ENCODE peak calls at places on chromosomes 6 and 20, in five cellular contexts. Q, T, S, J and K are unnamed samples. For H3K27me3, the result is how much of the 10 kb centered on the place peaks cover.

GRCh38 chr6:21200056-21200870 is 393.3 kb upstream of the SOX4 start:
- DNase-seq in Q (no peak), T (no peak), S (no peak), J (no peak), K (peak)

GRCh38 chr6:33319939-33320314 is 2.4 kb upstream of the ZBTB22 start:
- DNase-seq in Q (no peak), T (no peak), S (no peak), J (no peak), K (no peak)

GRCh38 chr20:58649288-58650180 is 1.5 kb upstream of the STX16 start:
- DNase-seq in Q (no peak), T (peak), S (peak), J (peak), K (no peak)

GRCh38 chr20:58109126-58109880 is 119.2 kb downstream of the ANKRD60 start:
- DNase-seq in Q (no peak), T (no peak), S (no peak), J (no peak), K (peak)

GRCh38 chr6:146358341-146359046 is 185.1 kb upstream of the RAB32 start:
- DNase-seq in Q (no peak), T (no peak), S (no peak), J (no peak), K (peak)

GRCh38 chr20:38139156-38139912 is 25.7 kb downstream of the TGM2 start:
- DNase-seq in Q (no peak), T (no peak), S (no peak), J (no peak), K (no peak)

GRCh38 chr6:96162711-96163120 is 146.9 kb downstream of the FUT9 start:
- DNase-seq in Q (no peak), T (no peak), S (no peak), J (no peak), K (no peak)

GRCh38 chr6:137702791-137703424 is 164.2 kb upstream of the TNFAIP3 start:
- DNase-seq in Q (no peak), T (no peak), S (no peak), J (no peak), K (no peak)

GRCh38 chr6:79833264-79833663 is 114.1 kb downstream of the ELOVL4 start:
- DNase-seq in Q (no peak), T (no peak), S (no peak), J (no peak), K (no peak)

GRCh38 chr6:21915707-21916399 is 322.3 kb downstream of the SOX4 start:
- DNase-seq in Q (no peak), T (no peak), S (no peak), J (no peak), K (peak)

GRCh38 chr6:130697661-130698535 is 129.3 kb upstream of the SMLR1 start:
- DNase-seq in Q (no peak), T (no peak), S (peak), J (peak), K (peak)

GRCh38 chr6:136609878-136610706 is 59.9 kb upstream of the MAP7 start:
- DNase-seq in Q (peak), T (peak), S (no peak), J (no peak), K (peak)

GRCh38 chr6:153956807-153957206 is 82.2 kb upstream of the OPRM1 start:
- DNase-seq in Q (no peak), T (no peak), S (no peak), J (no peak), K (peak)

GRCh38 chr6:148620579-148621298 is 126.1 kb upstream of the UST start:
- DNase-seq in Q (no peak), T (no peak), S (peak), J (no peak), K (no peak)

GRCh38 chr6:160837146-160837545 is 135.1 kb downstream of the PLG start:
- DNase-seq in Q (no peak), T (no peak), S (no peak), J (no peak), K (no peak)

GRCh38 chr6:3752538-3753227 is 1.2 kb upstream of the PXDC1 start:
- DNase-seq in Q (no peak), T (no peak), S (no peak), J (no peak), K (peak)

GRCh38 chr20:37596168-37596567 is 68.5 kb upstream of the BLCAP start:
- DNase-seq in Q (no peak), T (no peak), S (no peak), J (no peak), K (no peak)

GRCh38 chr6:105851586-105851985 is 234.6 kb upstream of the PRDM1 start:
- DNase-seq in Q (no peak), T (no peak), S (no peak), J (no peak), K (no peak)

GRCh38 chr20:34215711-34216381 is 25.4 kb upstream of the ASIP start:
- DNase-seq in Q (peak), T (peak), S (peak), J (peak), K (peak)
- H3K4me3 ChIP-seq in Q (peak), T (peak), S (no peak), J (peak), K (peak)

GRCh38 chr6:116877743-116878142 is 701 bp downstream of the RFX6 start:
- DNase-seq in Q (no peak), T (no peak), S (no peak), J (no peak), K (no peak)
- H3K27me3 ChIP-seq in Q (under half), T (under half), S (under half), J (half or more), K (under half)

DNA sequence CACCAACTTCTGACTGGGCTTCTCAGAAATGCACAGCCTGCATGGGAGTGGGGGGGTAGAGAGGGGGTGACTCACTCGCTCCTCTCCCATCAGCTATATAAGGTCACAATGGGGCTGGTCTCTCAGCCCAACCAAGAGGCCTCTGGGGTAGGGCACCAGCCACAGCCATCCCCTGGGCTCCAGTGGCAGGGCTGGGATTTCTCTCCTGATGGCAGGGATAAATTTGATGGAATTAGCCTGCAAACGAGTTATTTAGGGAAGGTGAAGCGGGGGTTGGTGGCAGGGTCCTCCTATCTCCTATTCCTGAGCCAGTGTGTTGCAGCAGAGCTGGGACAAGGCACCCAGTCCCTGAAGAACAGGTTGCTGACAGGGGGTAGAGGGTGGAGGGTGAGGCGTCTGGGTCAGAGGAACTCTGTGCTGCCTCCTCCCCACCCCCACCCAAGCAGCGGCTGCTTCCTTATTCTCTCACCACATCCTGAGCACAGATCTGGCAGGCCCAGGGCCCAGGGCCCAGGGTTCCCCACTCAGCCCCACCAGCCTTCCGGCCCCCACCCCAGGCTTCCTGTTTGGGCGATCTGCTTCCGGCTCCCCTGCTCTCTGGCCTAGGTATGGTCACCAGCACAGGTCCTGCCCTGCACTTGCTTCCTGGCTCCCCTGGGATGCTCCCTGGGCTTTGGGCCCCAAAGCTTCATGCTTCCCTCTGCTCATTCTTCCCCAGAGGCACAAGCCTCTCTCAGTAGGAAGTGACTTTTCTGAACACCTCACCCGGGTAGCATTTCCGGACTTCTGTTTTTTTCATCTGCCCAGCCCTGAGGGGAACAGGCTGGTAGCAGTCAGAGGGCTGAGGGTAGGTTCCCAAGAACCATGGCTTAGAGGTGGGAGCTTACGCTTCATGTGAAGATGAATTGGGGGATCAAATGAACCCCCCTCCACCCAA is 4.0 kb downstream of the PPP1R18 start:
- DNase-seq in Q (peak), T (peak), S (peak), J (no peak), K (peak)
- H3K4me3 ChIP-seq in Q (peak), T (peak), S (peak), J (peak), K (peak)

GRCh38 chr6:41658551-41659069 is 20.3 kb downstream of the MDFI start:
- DNase-seq in Q (no peak), T (no peak), S (no peak), J (no peak), K (no peak)

GRCh38 chr6:41653642-41654432 is 15.6 kb downstream of the MDFI start:
- DNase-seq in Q (no peak), T (no peak), S (no peak), J (no peak), K (no peak)

GRCh38 chr6:41657131-41658094 is 19.1 kb downstream of the MDFI start:
- DNase-seq in Q (no peak), T (no peak), S (no peak), J (no peak), K (no peak)

GRCh38 chr6:41654433-41655020 is 16.3 kb downstream of the MDFI start:
- DNase-seq in Q (no peak), T (no peak), S (no peak), J (no peak), K (no peak)

GRCh38 chr6:41655706-41656668 is 17.7 kb downstream of the MDFI start:
- DNase-seq in Q (no peak), T (no peak), S (no peak), J (no peak), K (peak)
- H3K27me3 ChIP-seq in Q (under half), T (under half), S (under half), J (under half), K (under half)

DNA sequence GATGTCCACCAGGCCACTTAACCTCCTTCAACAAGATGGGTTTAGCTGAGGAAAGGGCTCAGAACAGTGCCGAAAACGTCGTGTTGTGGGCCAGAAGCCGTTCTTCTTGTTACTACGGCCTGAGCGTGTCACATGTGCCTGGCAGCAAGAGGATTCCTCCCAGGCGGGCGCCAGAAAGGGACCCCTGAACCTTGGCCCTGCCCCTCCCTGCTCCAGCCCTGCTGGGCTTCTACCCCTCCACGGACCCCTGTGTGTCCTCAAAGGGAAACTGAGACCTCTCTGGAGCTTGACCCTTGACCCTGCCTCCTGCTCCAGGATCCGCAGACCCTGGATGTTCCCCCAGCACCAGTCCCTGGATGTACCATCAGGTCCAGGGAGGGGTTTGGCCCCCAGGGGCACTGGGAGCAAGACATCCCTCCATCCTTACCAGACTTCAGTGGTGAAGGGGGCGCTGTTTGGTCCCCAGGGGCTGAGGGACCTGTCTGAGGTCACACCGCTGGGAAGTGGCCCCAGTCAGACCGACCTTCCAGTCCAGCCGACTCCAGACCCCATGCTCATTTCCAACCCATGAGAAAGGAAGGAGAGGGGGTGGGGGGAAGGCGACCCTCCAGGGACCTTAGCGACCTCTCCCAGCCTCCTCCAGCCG is 10.1 kb downstream of the HRH3 start:
- DNase-seq in Q (no peak), T (no peak), S (no peak), J (no peak), K (no peak)
- H3K4me3 ChIP-seq in Q (no peak), T (no peak), S (no peak), J (no peak), K (no peak)

GRCh38 chr20:3729378-3729777 is 3.1 kb upstream of the HSPA12B start:
- DNase-seq in Q (no peak), T (no peak), S (no peak), J (no peak), K (no peak)

GRCh38 chr20:3729811-3730550 is 2.5 kb upstream of the HSPA12B start:
- DNase-seq in Q (no peak), T (no peak), S (no peak), J (no peak), K (no peak)

GRCh38 chr20:3732327-3733118 is at the start of gene HSPA12B:
- DNase-seq in Q (no peak), T (no peak), S (no peak), J (no peak), K (no peak)

GRCh38 chr20:3731944-3732326 is 550 bp upstream of the HSPA12B start:
- DNase-seq in Q (no peak), T (no peak), S (no peak), J (no peak), K (no peak)

DNA sequence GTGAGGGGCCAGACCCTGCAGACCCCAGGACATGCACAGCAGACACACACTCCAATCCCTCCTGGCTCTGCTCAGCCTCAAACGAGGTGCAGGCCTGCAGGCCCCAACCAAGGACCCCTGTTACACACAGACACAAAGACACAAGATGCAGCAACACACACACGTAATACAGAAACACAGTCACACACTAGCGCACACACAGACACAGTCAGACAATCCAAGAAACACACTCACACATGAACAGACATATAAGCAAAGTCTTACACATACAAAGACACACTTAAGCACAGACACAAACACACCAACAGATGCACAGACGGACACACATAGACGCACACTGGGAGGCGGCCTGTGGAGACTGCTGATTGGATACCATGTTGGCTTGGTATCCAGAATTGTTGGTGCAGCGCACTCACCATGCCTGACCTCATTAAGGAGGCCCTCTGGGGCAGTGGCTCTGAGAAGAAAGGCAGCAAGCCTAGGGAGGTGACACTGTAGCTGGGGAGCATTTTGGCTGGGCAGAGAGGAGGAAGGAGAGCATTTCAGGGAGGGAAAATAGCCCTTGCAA is 1.6 kb upstream of the HSPA12B start:
- DNase-seq in Q (no peak), T (no peak), S (no peak), J (no peak), K (no peak)
- H3K27me3 ChIP-seq in Q (under half), T (under half), S (under half), J (under half), K (under half)

DNA sequence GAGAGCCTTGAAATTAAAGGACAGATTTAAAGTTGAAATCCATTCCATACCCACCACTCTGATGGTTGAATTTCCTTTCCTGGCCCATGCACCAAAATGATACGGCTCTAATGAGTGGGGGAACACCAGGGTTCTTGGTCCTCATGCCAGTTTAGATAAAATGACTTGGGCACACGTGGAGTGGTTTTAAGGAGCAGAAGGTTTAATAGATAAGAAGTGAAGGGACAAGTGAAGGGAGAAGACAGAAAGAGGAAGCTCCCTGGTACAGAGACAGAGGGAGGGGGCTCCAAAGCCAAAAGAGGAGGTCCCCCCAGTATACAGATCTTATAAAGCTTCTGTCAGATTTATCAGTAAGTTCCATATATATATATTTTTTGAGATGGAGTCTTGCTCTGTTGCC is 22.7 kb downstream of the NCOA3 start:
- DNase-seq in Q (no peak), T (no peak), S (no peak), J (no peak), K (no peak)
- H3K4me3 ChIP-seq in Q (no peak), T (no peak), S (no peak), J (no peak), K (no peak)

GRCh38 chr20:36378686-36379085 is 72.5 kb downstream of the DLGAP4 start:
- DNase-seq in Q (no peak), T (no peak), S (no peak), J (no peak), K (no peak)
- H3K27me3 ChIP-seq in Q (under half), T (under half), S (under half), J (under half), K (under half)

GRCh38 chr6:35018184-35018523 is 123.0 kb downstream of the TCP11 start:
- DNase-seq in Q (no peak), T (no peak), S (no peak), J (no peak), K (no peak)

GRCh38 chr6:35018746-35019145 is 122.4 kb downstream of the TCP11 start:
- DNase-seq in Q (no peak), T (no peak), S (no peak), J (no peak), K (no peak)

GRCh38 chr6:35016417-35017221 is 124.5 kb downstream of the TCP11 start:
- DNase-seq in Q (peak), T (no peak), S (no peak), J (no peak), K (no peak)

GRCh38 chr6:35019171-35019570 is 122.0 kb downstream of the TCP11 start:
- DNase-seq in Q (no peak), T (no peak), S (no peak), J (no peak), K (no peak)

DNA sequence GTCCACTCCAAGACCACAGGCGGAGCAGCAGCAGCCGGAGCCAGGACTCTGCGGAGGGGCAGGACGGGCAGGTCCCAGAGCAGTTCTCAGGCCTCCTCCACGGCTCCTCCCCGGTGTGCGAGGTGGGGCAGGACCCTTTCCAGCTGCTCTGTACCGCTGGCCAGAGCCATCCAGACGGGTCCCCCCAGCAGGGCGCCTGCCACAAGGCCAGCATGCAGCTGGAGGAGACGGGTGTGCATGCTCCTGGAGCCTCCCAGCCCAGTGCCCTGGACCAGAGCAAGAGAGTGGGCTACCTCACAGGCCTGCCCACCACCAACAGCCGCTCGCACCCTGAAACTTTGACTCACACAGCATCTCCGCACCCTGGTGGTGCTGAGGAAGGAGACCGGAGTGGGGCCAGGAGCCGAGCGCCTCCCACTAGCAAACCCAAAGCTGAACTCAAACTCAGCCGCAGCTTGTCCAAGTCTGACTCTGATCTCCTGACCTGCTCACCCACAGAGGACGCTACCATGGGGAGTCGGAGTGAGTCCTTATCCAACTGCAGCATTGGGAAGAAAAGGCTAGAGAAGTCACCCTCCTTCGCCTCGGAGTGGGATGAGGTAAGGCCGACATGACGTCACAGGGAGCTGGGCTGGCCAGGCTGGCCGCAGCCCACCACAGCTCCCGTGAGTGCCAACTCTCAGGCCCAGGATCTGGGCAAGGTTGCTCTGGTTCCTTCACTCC is 123.5 kb downstream of the TCP11 start:
- DNase-seq in Q (peak), T (no peak), S (no peak), J (no peak), K (no peak)
- H3K4me3 ChIP-seq in Q (peak), T (no peak), S (no peak), J (no peak), K (no peak)

GRCh38 chr6:132085731-132086130 is 134.6 kb upstream of the CCN2 start:
- DNase-seq in Q (no peak), T (no peak), S (no peak), J (no peak), K (no peak)

GRCh38 chr6:132087391-132087790 is 136.2 kb upstream of the CCN2 start:
- DNase-seq in Q (no peak), T (no peak), S (no peak), J (no peak), K (peak)

GRCh38 chr6:132089173-132089572 is 138.0 kb upstream of the CCN2 start:
- DNase-seq in Q (no peak), T (no peak), S (no peak), J (no peak), K (no peak)

GRCh38 chr6:132084811-132085509 is 133.8 kb upstream of the CCN2 start:
- DNase-seq in Q (no peak), T (no peak), S (peak), J (no peak), K (peak)

DNA sequence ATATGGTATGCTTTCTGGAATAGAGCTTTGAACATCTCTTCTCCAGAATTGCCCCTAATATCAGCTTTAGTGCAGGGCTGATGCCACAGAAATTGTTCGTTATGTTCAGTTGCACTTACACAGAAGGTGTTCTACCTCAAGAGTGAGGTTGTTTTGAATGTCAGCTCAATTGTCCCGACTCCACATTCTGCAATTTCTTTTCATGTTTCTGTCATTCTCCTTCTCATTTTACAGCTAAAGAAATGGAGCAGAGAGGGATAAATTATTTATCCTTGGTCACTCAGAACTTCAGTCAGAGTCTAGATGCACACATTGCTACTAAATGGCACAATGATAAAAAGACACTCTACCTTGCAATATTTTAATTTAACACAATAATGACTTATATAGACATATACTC is 137.0 kb upstream of the CCN2 start:
- DNase-seq in Q (no peak), T (no peak), S (no peak), J (no peak), K (no peak)
- H3K27me3 ChIP-seq in Q (under half), T (under half), S (under half), J (under half), K (under half)